ENCODE peak calls at places on chromosome 11, in ten cellular contexts. B, H, P, M, V, N, C, G, R and U are unnamed samples.

GRCh38 chr11:131108780-131109179 is 192.5 kb upstream of the SNX19 start:
- DNase-seq in B (no peak), H (peak; percentile 14), P (no peak), M (no peak), V (no peak), N (no peak), C (no peak), G (no peak), R (no peak), U (no peak)

GRCh38 chr11:43557553-43558031 is 122.9 kb upstream of the HSD17B12 start:
- DNase-seq in B (no peak), H (no peak), P (no peak), M (peak; percentile 74), V (peak; percentile 68), N (no peak), C (no peak), G (no peak), R (no peak), U (no peak)

GRCh38 chr11:133669371-133670046 is 137.2 kb upstream of the OPCML start:
- DNase-seq in B (no peak), H (no peak), P (no peak), M (peak; percentile 28), V (no peak), N (no peak), C (no peak), G (no peak), R (no peak), U (no peak)

GRCh38 chr11:15842345-15842744 is 514.0 kb downstream of the SOX6 start:
- DNase-seq in B (no peak), H (no peak), P (no peak), M (no peak), V (no peak), N (no peak), C (no peak), G (no peak), R (no peak), U (no peak)

GRCh38 chr11:46333129-46333947 is 13.9 kb upstream of the DGKZ start:
- DNase-seq in B (no peak), H (no peak), P (no peak), M (peak; percentile 61), V (no peak), N (peak; percentile 54), C (no peak), G (no peak), R (no peak), U (no peak)

GRCh38 chr11:76672431-76673163 is 2.0 kb upstream of the LRRC32 start:
- DNase-seq in B (no peak), H (no peak), P (no peak), M (no peak), V (no peak), N (peak; percentile 24), C (peak; percentile 41), G (no peak), R (peak; percentile 90), U (no peak)

GRCh38 chr11:106087815-106088435 is 10.5 kb downstream of the AASDHPPT start:
- DNase-seq in B (peak; percentile 59), H (peak; percentile 70), P (peak; percentile 54), M (peak; percentile 54), V (peak; percentile 57), N (peak; percentile 16), C (peak; percentile 36), G (peak; percentile 21), R (peak; percentile 82), U (no peak)

GRCh38 chr11:1008001-1008400 is 28.5 kb downstream of the MUC6 start:
- DNase-seq in B (no peak), H (no peak), P (no peak), M (no peak), V (no peak), N (no peak), C (no peak), G (no peak), R (no peak), U (no peak)

GRCh38 chr11:74257934-74258553 is 53.4 kb downstream of the P4HA3 start:
- DNase-seq in B (peak; percentile 24), H (no peak), P (no peak), M (no peak), V (peak; percentile 13), N (no peak), C (peak; percentile 39), G (no peak), R (no peak), U (no peak)

GRCh38 chr11:17397311-17398002 is 9.0 kb upstream of the KCNJ11 start:
- DNase-seq in B (no peak), H (no peak), P (no peak), M (no peak), V (no peak), N (no peak), C (no peak), G (no peak), R (no peak), U (no peak)

GRCh38 chr11:102573851-102574250 is 43.3 kb upstream of the MMP7 start:
- DNase-seq in B (no peak), H (peak; percentile 66), P (no peak), M (no peak), V (no peak), N (no peak), C (no peak), G (no peak), R (no peak), U (no peak)

GRCh38 chr11:129331871-129332274 is 43.8 kb upstream of the BARX2 start:
- DNase-seq in B (peak; percentile 91), H (peak; percentile 74), P (peak; percentile 85), M (peak; percentile 88), V (peak; percentile 83), N (peak; percentile 51), C (peak; percentile 88), G (peak; percentile 79), R (peak; percentile 90), U (peak; percentile 72)

GRCh38 chr11:57777969-57778317 is 16.3 kb downstream of the CTNND1 start:
- DNase-seq in B (no peak), H (no peak), P (no peak), M (peak; percentile 73), V (no peak), N (no peak), C (peak; percentile 79), G (peak; percentile 41), R (peak; percentile 85), U (no peak)

GRCh38 chr11:95279921-95280861 is 49.2 kb upstream of the SESN3 start:
- DNase-seq in B (no peak), H (peak; percentile 28), P (no peak), M (no peak), V (no peak), N (no peak), C (no peak), G (no peak), R (no peak), U (no peak)

GRCh38 chr11:9529333-9529648 is 44.2 kb upstream of the WEE1 start:
- DNase-seq in B (peak; percentile 31), H (no peak), P (peak; percentile 49), M (no peak), V (peak; percentile 44), N (no peak), C (peak; percentile 67), G (no peak), R (no peak), U (no peak)

GRCh38 chr11:3831378-3832239 is 9.2 kb downstream of the RHOG start:
- DNase-seq in B (no peak), H (no peak), P (peak; percentile 74), M (no peak), V (peak; percentile 82), N (no peak), C (no peak), G (no peak), R (no peak), U (no peak)

GRCh38 chr11:65891180-65892136 is 985 bp downstream of the CCDC85B start:
- DNase-seq in B (no peak), H (no peak), P (peak; percentile 62), M (peak; percentile 79), V (peak; percentile 40), N (no peak), C (no peak), G (peak; percentile 58), R (no peak), U (no peak)

GRCh38 chr11:95682552-95682951 is 107.0 kb downstream of the FAM76B start:
- DNase-seq in B (no peak), H (no peak), P (no peak), M (no peak), V (no peak), N (no peak), C (no peak), G (no peak), R (no peak), U (no peak)

GRCh38 chr11:9895016-9895415 is 231.1 kb downstream of the SWAP70 start:
- DNase-seq in B (no peak), H (peak; percentile 18), P (no peak), M (no peak), V (no peak), N (no peak), C (no peak), G (no peak), R (no peak), U (no peak)

GRCh38 chr11:69129647-69130046 is 26.1 kb upstream of the SMIM38 start:
- DNase-seq in B (no peak), H (no peak), P (no peak), M (no peak), V (no peak), N (no peak), C (no peak), G (no peak), R (no peak), U (no peak)

GRCh38 chr11:118146554-118146953 is 6.1 kb downstream of the SCN4B start:
- DNase-seq in B (no peak), H (no peak), P (no peak), M (no peak), V (no peak), N (no peak), C (no peak), G (no peak), R (no peak), U (no peak)
- H3K27me3 ChIP-seq in B (no peaks in the 10 kb centered on the region), H (peaks cover 89% of the 10 kb centered on the region), P (peaks cover 25% of the 10 kb centered on the region), M (peaks cover 90% of the 10 kb centered on the region), V (peaks cover 85% of the 10 kb centered on the region), N (peaks cover 17% of the 10 kb centered on the region), C (peaks cover 63% of the 10 kb centered on the region), G (peaks cover 38% of the 10 kb centered on the region), R (no peaks in the 10 kb centered on the region), U (peaks cover 3% of the 10 kb centered on the region)

GRCh38 chr11:83779876-83780275 is 493.7 kb upstream of the CCDC90B start:
- DNase-seq in B (no peak), H (no peak), P (no peak), M (no peak), V (no peak), N (no peak), C (no peak), G (no peak), R (no peak), U (no peak)
- H3K4me3 ChIP-seq in B (no peak overlapping the region), H (no peak overlapping the region), P (no peak overlapping the region), M (no peak overlapping the region), V (no peak overlapping the region), N (no peak overlapping the region), C (no peak overlapping the region), G (no peak overlapping the region), R (no peak overlapping the region), U (no peak overlapping the region)

GRCh38 chr11:86575208-86575855 is 97.1 kb downstream of the ME3 start:
- DNase-seq in B (no peak), H (peak; percentile 68), P (no peak), M (no peak), V (no peak), N (no peak), C (no peak), G (no peak), R (no peak), U (no peak)
- H3K27ac ChIP-seq in B (no peak overlapping the region), H (no peak overlapping the region), P (no peak overlapping the region), M (no peak overlapping the region), V (no peak overlapping the region), N (no peak overlapping the region), C (no peak overlapping the region), G (no peak overlapping the region), R (no peak overlapping the region), U (no peak overlapping the region)

GRCh38 chr11:35919244-35919643 is 24.6 kb upstream of the LDLRAD3 start:
- DNase-seq in B (no peak), H (no peak), P (no peak), M (peak; percentile 70), V (no peak), N (no peak), C (no peak), G (no peak), R (no peak), U (no peak)
- H3K27me3 ChIP-seq in B (no peaks in the 10 kb centered on the region), H (peaks cover 7% of the 10 kb centered on the region), P (no peaks in the 10 kb centered on the region), M (no peaks in the 10 kb centered on the region), V (no peaks in the 10 kb centered on the region), N (no peaks in the 10 kb centered on the region), C (peaks cover 7% of the 10 kb centered on the region), G (no peaks in the 10 kb centered on the region), R (no peaks in the 10 kb centered on the region), U (no peaks in the 10 kb centered on the region)